ENCODE peak calls at places on chromosomes 11 and 22, in seven cellular contexts. R is PC-3, Z is IMR-90, G is endothelial cell of umbilical vein, Y is HCT116, E is OCI-LY7, B is PC-9. S is an unnamed sample.

GRCh38 chr11:14029971-14030531 is 67.5 kb downstream of the SPON1 start:
- DNase-seq in R (peak; percentile 84), Z (peak; percentile 81), G (no peak), Y (no peak), E (no peak), B (no peak), S (peak; percentile 59)

GRCh38 chr11:95461348-95461747 is 230.3 kb upstream of the SESN3 start:
- DNase-seq in R (no peak), Z (no peak), G (no peak), Y (no peak), E (no peak), B (no peak), S (no peak)

GRCh38 chr11:62484352-62484751 is 62.3 kb downstream of the AHNAK start:
- DNase-seq in R (no peak), Z (no peak), G (no peak), Y (no peak), E (no peak), B (no peak), S (no peak)

GRCh38 chr11:67311051-67311555 is 7.8 kb downstream of the SSH3 start:
- DNase-seq in R (no peak), Z (no peak), G (no peak), Y (no peak), E (no peak), B (no peak), S (no peak)

GRCh38 chr11:2522636-2523255 is 77.9 kb downstream of the KCNQ1 start:
- DNase-seq in R (no peak), Z (no peak), G (no peak), Y (no peak), E (no peak), B (no peak), S (no peak)

GRCh38 chr11:2885676-2886081 is at the start of gene CDKN1C:
- DNase-seq in R (peak; percentile 75), Z (peak; percentile 69), G (peak; percentile 88), Y (peak; percentile 59), E (peak; percentile 82), B (peak; percentile 47), S (peak; percentile 89)

GRCh38 chr11:97687106-97687505 is 1297.3 kb downstream of the JRKL start:
- DNase-seq in R (no peak), Z (no peak), G (no peak), Y (no peak), E (no peak), B (no peak), S (no peak)

GRCh38 chr11:84234462-84235202 is 948.5 kb upstream of the CCDC90B start:
- DNase-seq in R (no peak), Z (no peak), G (no peak), Y (no peak), E (no peak), B (no peak), S (no peak)

GRCh38 chr22:29031236-29031982 is 30.2 kb downstream of the C22orf31 start:
- DNase-seq in R (peak; percentile 83), Z (peak; percentile 98), G (peak; percentile 97), Y (peak; percentile 97), E (no peak), B (peak; percentile 90), S (peak; percentile 95)

GRCh38 chr22:30266445-30267381 is at the start of gene OSM:
- DNase-seq in R (no peak), Z (no peak), G (no peak), Y (no peak), E (peak; percentile 68), B (no peak), S (no peak)

GRCh38 chr22:39090426-39091064 is 6.5 kb upstream of the APOBEC3H start:
- DNase-seq in R (peak; percentile 96), Z (no peak), G (no peak), Y (no peak), E (no peak), B (peak; percentile 97), S (no peak)

GRCh38 chr11:117597083-117597482 is 199.9 kb downstream of the DSCAML1 start:
- DNase-seq in R (peak; percentile 56), Z (peak; percentile 32), G (peak; percentile 38), Y (peak; percentile 12), E (peak; percentile 30), B (no peak), S (peak; percentile 36)

GRCh38 chr22:44658371-44658953 is 43.5 kb upstream of the PRR5 start:
- DNase-seq in R (no peak), Z (peak; percentile 62), G (peak; percentile 26), Y (no peak), E (no peak), B (no peak), S (peak; percentile 50)

GRCh38 chr11:628056-628455 is 1.1 kb upstream of the SCT start:
- DNase-seq in R (no peak), Z (no peak), G (no peak), Y (no peak), E (no peak), B (no peak), S (no peak)

GRCh38 chr11:76604081-76604601 is 66.4 kb downstream of the LRRC32 start:
- DNase-seq in R (no peak), Z (no peak), G (no peak), Y (no peak), E (no peak), B (no peak), S (no peak)

GRCh38 chr11:109864161-109864661 is 229.0 kb upstream of the ZC3H12C start:
- DNase-seq in R (peak; percentile 15), Z (no peak), G (no peak), Y (peak; percentile 75), E (no peak), B (no peak), S (peak; percentile 81)

GRCh38 chr11:1336836-1337646 is 27.6 kb upstream of the TOLLIP start:
- DNase-seq in R (no peak), Z (no peak), G (no peak), Y (no peak), E (peak; percentile 32), B (no peak), S (no peak)

GRCh38 chr11:27300974-27301373 is 62.0 kb downstream of the CCDC34 start:
- DNase-seq in R (peak; percentile 24), Z (no peak), G (no peak), Y (no peak), E (no peak), B (no peak), S (no peak)

GRCh38 chr22:46890819-46891218 is 128.4 kb downstream of the TBC1D22A start:
- DNase-seq in R (no peak), Z (no peak), G (no peak), Y (no peak), E (no peak), B (no peak), S (no peak)

GRCh38 chr11:130638048-130638447 is 189.6 kb downstream of the ADAMTS15 start:
- DNase-seq in R (no peak), Z (no peak), G (no peak), Y (no peak), E (no peak), B (no peak), S (peak; percentile 36)
- TF ChIP-seq CTCF in R (no peak), Z (no peak), G (no peak), Y (no peak), E (no peak), B (no peak), S (no peak)

DNA sequence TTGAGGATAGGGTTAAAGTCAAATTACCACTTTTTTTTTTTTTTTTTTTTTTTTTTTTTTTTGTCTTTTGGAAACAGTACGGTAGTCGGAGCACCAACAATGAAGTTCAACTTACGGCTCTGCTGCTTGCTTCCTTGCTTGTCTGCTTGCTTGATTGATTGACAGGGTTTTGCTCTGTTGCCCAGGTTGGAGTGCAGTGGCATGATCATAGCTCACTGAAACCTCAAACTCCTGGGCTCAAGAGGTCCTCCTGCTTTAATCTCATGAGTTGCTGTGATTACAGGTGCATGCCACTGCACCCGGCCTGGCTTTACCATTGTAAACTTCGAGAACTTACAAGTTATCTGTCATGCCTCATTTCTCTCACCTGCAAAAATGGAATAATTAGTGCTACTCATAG is 5.8 kb downstream of the SGSM3 start:
- DNase-seq in R (no peak), Z (no peak), G (no peak), Y (no peak), E (peak; percentile 90), B (no peak), S (no peak)
- H3K4me2 ChIP-seq in R (no peak overlapping the region), Z (no peak overlapping the region), G (no peak overlapping the region), Y (no peak overlapping the region), E (peak overlapping the region; percentile 74), B (no peak overlapping the region), S (no peak overlapping the region)

DNA sequence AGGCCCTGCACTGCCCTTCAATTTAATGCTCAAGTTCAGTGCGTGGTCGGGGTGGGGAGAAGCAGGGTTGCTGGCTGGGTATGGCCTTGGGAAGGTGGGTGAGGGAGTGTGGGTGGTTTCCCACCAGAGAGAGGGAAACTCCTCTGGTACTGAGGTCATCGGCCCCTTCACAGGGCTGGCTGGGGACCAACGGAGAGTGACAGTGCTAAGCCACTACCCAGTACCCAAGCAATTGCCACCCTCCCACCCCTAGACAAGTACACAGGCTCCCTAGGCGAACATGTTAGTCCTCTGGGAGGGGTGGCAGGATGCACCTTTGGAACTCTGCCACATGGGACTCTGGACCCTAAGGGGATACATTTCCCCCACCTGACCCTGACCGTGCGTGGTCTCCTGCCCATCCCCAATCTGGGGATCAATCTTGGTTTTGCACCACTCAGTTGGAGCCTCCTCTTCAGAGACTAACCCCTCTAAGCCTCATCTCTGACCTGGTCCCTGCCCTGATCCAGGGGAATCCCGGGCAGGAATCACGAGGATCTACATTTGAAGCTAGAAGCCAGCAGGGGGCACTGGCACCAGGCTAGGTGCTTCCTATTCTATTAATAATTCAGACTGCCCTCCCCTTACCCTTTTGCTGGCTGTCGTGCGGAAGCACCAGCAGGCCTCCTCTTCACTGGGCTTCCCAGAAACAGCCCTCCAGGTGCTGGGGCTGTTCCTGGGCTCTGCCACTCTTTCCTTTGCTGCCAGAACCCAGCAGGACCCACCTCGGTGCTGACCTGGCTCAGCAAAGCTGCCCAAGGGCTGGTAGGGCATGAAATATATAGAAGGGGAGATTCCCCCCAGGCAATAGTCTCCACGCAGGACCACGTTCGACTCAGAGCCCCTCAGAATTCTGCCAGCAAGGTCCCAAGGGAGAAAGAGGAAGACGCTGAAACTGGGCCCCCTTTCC is 377.7 kb downstream of the TENM4 start:
- DNase-seq in R (peak; percentile 63), Z (peak; percentile 41), G (peak; percentile 46), Y (peak; percentile 12), E (no peak), B (no peak), S (no peak)
- TF ChIP-seq CTCF in R (peak; percentile 80), Z (peak; percentile 48), G (peak; percentile 63), Y (peak; percentile 55), E (peak; percentile 48), B (peak; percentile 58), S (peak; percentile 44)

GRCh38 chr22:20246368-20247009 is 21.6 kb downstream of the RTN4R start:
- DNase-seq in R (no peak), Z (no peak), G (no peak), Y (no peak), E (no peak), B (no peak), S (no peak)
- H3K4me2 ChIP-seq in R (no peak overlapping the region), Z (no peak overlapping the region), G (no peak overlapping the region), Y (no peak overlapping the region), E (no peak overlapping the region), B (no peak overlapping the region), S (no peak overlapping the region)

GRCh38 chr11:9351321-9351881 is 33.1 kb upstream of the IPO7 start:
- DNase-seq in R (no peak), Z (no peak), G (no peak), Y (no peak), E (no peak), B (no peak), S (no peak)
- TF ChIP-seq CTCF in R (no peak), Z (no peak), G (no peak), Y (no peak), E (no peak), B (no peak), S (no peak)

GRCh38 chr11:130478881-130479280 is 30.4 kb downstream of the ADAMTS15 start:
- DNase-seq in R (no peak), Z (peak; percentile 34), G (no peak), Y (no peak), E (no peak), B (no peak), S (no peak)
- H3K4me2 ChIP-seq in R (no peak overlapping the region), Z (peak overlapping the region; percentile 32), G (no peak overlapping the region), Y (peak overlapping the region; percentile 66), E (no peak overlapping the region), B (peak overlapping the region; percentile 62), S (no peak overlapping the region)

GRCh38 chr11:102364991-102365390 is 18.0 kb downstream of the BIRC2 start:
- DNase-seq in R (no peak), Z (no peak), G (no peak), Y (no peak), E (no peak), B (no peak), S (no peak)
- TF ChIP-seq CTCF in R (no peak), Z (no peak), G (no peak), Y (no peak), E (no peak), B (no peak), S (no peak)